ENCODE peak calls at places on chromosome 15, in four cellular contexts. R is COLO829, Y is osteocyte, D is retina. Q is an unnamed sample.

GRCh38 chr15:101059381-101060341 is 140.5 kb downstream of the LRRK1 start:
- DNase-seq in D (no peak), Y (peak), R (no peak), Q (no peak)

GRCh38 chr15:81312790-81313543 is 11.0 kb downstream of the STARD5 start:
- DNase-seq in Y (no peak), R (no peak), D (no peak), Q (no peak)

GRCh38 chr15:90948506-90948905 is 6.2 kb upstream of the RCCD1 start:
- DNase-seq in Y (no peak), D (no peak), R (no peak), Q (no peak)

GRCh38 chr15:66729339-66729951 is 27.4 kb downstream of the SMAD6 start:
- DNase-seq in D (peak), R (no peak), Y (no peak), Q (no peak)

GRCh38 chr15:81001180-81002003 is 669 bp downstream of the TLNRD1 start:
- DNase-seq in R (no peak), Y (peak), D (peak), Q (peak)

GRCh38 chr15:62920569-62921502 is 121.7 kb upstream of the TPM1 start:
- DNase-seq in R (no peak), Y (no peak), D (no peak), Q (no peak)

GRCh38 chr15:68819451-68820204 is 1.1 kb downstream of the ANP32A start:
- DNase-seq in D (peak), R (no peak), Y (peak), Q (peak)

GRCh38 chr15:70323111-70323851 is 225.6 kb upstream of the TLE3 start:
- DNase-seq in D (peak), R (no peak), Y (peak), Q (peak)

GRCh38 chr15:68658151-68658550 is 79.4 kb downstream of the CORO2B start:
- DNase-seq in Y (no peak), R (no peak), D (peak), Q (no peak)

GRCh38 chr15:48459571-48460461 is 128.6 kb downstream of the DUT start:
- DNase-seq in R (no peak), Y (no peak), D (no peak), Q (no peak)

GRCh38 chr15:48644498-48644826 is 1.0 kb downstream of the FBN1 start:
- DNase-seq in Y (no peak), D (no peak), R (no peak), Q (no peak)

GRCh38 chr15:61130945-61131597 is 98.0 kb downstream of the RORA start:
- DNase-seq in R (no peak), D (no peak), Y (no peak), Q (no peak)

GRCh38 chr15:57516327-57517026 is 75.2 kb upstream of the MYZAP start:
- DNase-seq in D (no peak), R (no peak), Y (no peak), Q (no peak)

GRCh38 chr15:88621789-88622604 is 857 bp downstream of the AEN start:
- DNase-seq in Y (no peak), D (no peak), R (no peak), Q (no peak)

GRCh38 chr15:53506370-53506769 is 253.1 kb downstream of the WDR72 start:
- DNase-seq in Y (no peak), D (no peak), R (no peak), Q (no peak)

GRCh38 chr15:81091889-81092558 is 42.0 kb upstream of the CFAP161 start:
- DNase-seq in R (peak), D (no peak), Y (no peak), Q (peak)

GRCh38 chr15:90895571-90896117 is 7.5 kb upstream of the MAN2A2 start:
- DNase-seq in D (no peak), Y (no peak), R (no peak), Q (peak)

GRCh38 chr15:88637841-88638625 is 783 bp upstream of the ISG20 start:
- DNase-seq in R (no peak), Y (no peak), D (no peak), Q (no peak)

GRCh38 chr15:90165659-90166489 is 35.3 kb upstream of the SEMA4B start:
- DNase-seq in R (peak), Y (no peak), D (peak), Q (peak)

GRCh38 chr15:31605467-31605931 is 278.9 kb downstream of the KLF13 start:
- DNase-seq in Y (no peak), D (peak), R (peak), Q (peak)

GRCh38 chr15:40269604-40270003 is 13.3 kb downstream of the ANKRD63 start:
- DNase-seq in D (no peak), R (no peak), Y (no peak), Q (no peak)

GRCh38 chr15:93235926-93236781 is 147.1 kb upstream of the RGMA start:
- DNase-seq in Y (peak), D (no peak), R (peak), Q (no peak)

GRCh38 chr15:63044077-63044644 is 1.6 kb downstream of the TPM1 start:
- DNase-seq in D (no peak), Y (no peak), R (no peak), Q (no peak)

GRCh38 chr15:89754361-89755154 is 3.5 kb upstream of the MESP1 start:
- DNase-seq in Y (no peak), R (no peak), D (no peak), Q (no peak)

GRCh38 chr15:40103864-40104271 is 4.8 kb downstream of the BMF start:
- DNase-seq in R (no peak), Y (no peak), D (no peak), Q (no peak)

GRCh38 chr15:73375755-73376305 is 7.1 kb upstream of the HCN4 start:
- DNase-seq in Y (no peak), D (no peak), R (no peak), Q (peak)

GRCh38 chr15:100985401-100985800 is 66.2 kb downstream of the LRRK1 start:
- DNase-seq in Y (no peak), D (no peak), R (no peak), Q (no peak)

GRCh38 chr15:90481023-90481422 is 48.7 kb upstream of the CRTC3 start:
- DNase-seq in R (no peak), D (no peak), Y (no peak), Q (no peak)

GRCh38 chr15:92343869-92344643 is 49.6 kb upstream of the ST8SIA2 start:
- DNase-seq in D (peak), Y (no peak), R (no peak), Q (no peak)

GRCh38 chr15:89912145-89912673 is 543 bp downstream of the ARPIN start:
- DNase-seq in R (no peak), Y (no peak), D (peak), Q (peak)

GRCh38 chr15:72116680-72117447 is 1.1 kb downstream of the MYO9A start:
- DNase-seq in R (no peak), D (peak), Y (no peak), Q (no peak)

GRCh38 chr15:75928680-75929608 is 25.3 kb downstream of the FBXO22 start:
- DNase-seq in D (peak), Y (no peak), R (no peak), Q (peak)

GRCh38 chr15:78437107-78437761 is 782 bp upstream of the IREB2 start:
- DNase-seq in R (peak), Y (no peak), D (no peak), Q (peak)

GRCh38 chr15:63780969-63781368 is 52.8 kb downstream of the HERC1 start:
- DNase-seq in D (no peak), Y (no peak), R (no peak), Q (no peak)

GRCh38 chr15:64521726-64522164 is 61.4 kb downstream of the ZNF609 start:
- DNase-seq in R (peak), Y (no peak), D (peak), Q (peak)

GRCh38 chr15:101807345-101807945 is 4.1 kb downstream of the OR4F6 start:
- DNase-seq in R (peak), Y (no peak), D (no peak), Q (no peak)

GRCh38 chr15:66581972-66582537 is 16.3 kb upstream of the LCTL start:
- DNase-seq in R (no peak), D (no peak), Y (no peak), Q (no peak)

Q was measured in SK-N-SH.